ENCODE peak calls at places on chromosome 4, in six cellular contexts. One of them, this sample, is unnamed. For H3K4me1, the result is how much of the 10 kb centered on the place peaks cover.

GRCh38 chr4:90113881-90114457 is 13.2 kb upstream of the CCSER1 start:
- DNase-seq in uterus: no peak
- DNase-seq in tibial artery: no peak
- DNase-seq in endodermal cell: no peak
- DNase-seq in body of pancreas: no peak
- DNase-seq in adipocyte: no peak
- DNase-seq in this sample: no peak

GRCh38 chr4:26713563-26714145 is 129.8 kb downstream of the TBC1D19 start:
- DNase-seq in uterus: no peak
- DNase-seq in adipocyte: no peak
- DNase-seq in body of pancreas: no peak
- DNase-seq in tibial artery: no peak
- DNase-seq in endodermal cell: no peak
- DNase-seq in this sample: no peak

GRCh38 chr4:89316187-89316586 is 8.6 kb upstream of the GPRIN3 start:
- DNase-seq in endodermal cell: no peak
- DNase-seq in body of pancreas: no peak
- DNase-seq in tibial artery: no peak
- DNase-seq in adipocyte: peak
- DNase-seq in uterus: no peak
- DNase-seq in this sample: no peak

GRCh38 chr4:25725870-25726269 is 70.2 kb downstream of the SLC34A2 start:
- DNase-seq in endodermal cell: no peak
- DNase-seq in adipocyte: no peak
- DNase-seq in tibial artery: no peak
- DNase-seq in body of pancreas: no peak
- DNase-seq in uterus: no peak
- DNase-seq in this sample: no peak

GRCh38 chr4:87046111-87046510 is 111.3 kb downstream of the AFF1 start:
- DNase-seq in adipocyte: peak
- DNase-seq in uterus: no peak
- DNase-seq in tibial artery: no peak
- DNase-seq in endodermal cell: no peak
- DNase-seq in body of pancreas: no peak
- DNase-seq in this sample: no peak

GRCh38 chr4:173958445-173958844 is 325.0 kb downstream of the FBXO8 start:
- DNase-seq in tibial artery: no peak
- DNase-seq in body of pancreas: no peak
- DNase-seq in adipocyte: peak
- DNase-seq in uterus: no peak
- DNase-seq in endodermal cell: no peak
- DNase-seq in this sample: no peak

GRCh38 chr4:139900964-139901376 is 235.4 kb downstream of the MGST2 start:
- DNase-seq in body of pancreas: no peak
- DNase-seq in tibial artery: no peak
- DNase-seq in uterus: no peak
- DNase-seq in adipocyte: no peak
- DNase-seq in endodermal cell: no peak
- DNase-seq in this sample: no peak

GRCh38 chr4:159016527-159017137 is 86.2 kb upstream of the RAPGEF2 start:
- DNase-seq in body of pancreas: no peak
- DNase-seq in tibial artery: no peak
- DNase-seq in endodermal cell: peak
- DNase-seq in uterus: peak
- DNase-seq in adipocyte: no peak
- DNase-seq in this sample: peak

GRCh38 chr4:89797117-89797516 is 39.8 kb downstream of the SNCA start:
- DNase-seq in endodermal cell: no peak
- DNase-seq in uterus: no peak
- DNase-seq in body of pancreas: no peak
- DNase-seq in tibial artery: no peak
- DNase-seq in adipocyte: no peak
- DNase-seq in this sample: no peak

GRCh38 chr4:78928835-78929234 is 10.4 kb downstream of the PAQR3 start:
- DNase-seq in tibial artery: no peak
- DNase-seq in uterus: no peak
- DNase-seq in adipocyte: no peak
- DNase-seq in body of pancreas: no peak
- DNase-seq in endodermal cell: no peak
- DNase-seq in this sample: no peak

GRCh38 chr4:132297346-132297745 is 851.7 kb upstream of the PCDH10 start:
- DNase-seq in endodermal cell: no peak
- DNase-seq in tibial artery: no peak
- DNase-seq in body of pancreas: no peak
- DNase-seq in adipocyte: peak
- DNase-seq in uterus: no peak
- DNase-seq in this sample: no peak

GRCh38 chr4:157994863-157995262 is 178.0 kb downstream of the GASK1B start:
- DNase-seq in body of pancreas: peak
- DNase-seq in tibial artery: no peak
- DNase-seq in adipocyte: no peak
- DNase-seq in uterus: no peak
- DNase-seq in endodermal cell: no peak
- DNase-seq in this sample: no peak

GRCh38 chr4:40811886-40812857 is 62.4 kb downstream of the NSUN7 start:
- DNase-seq in endodermal cell: no peak
- DNase-seq in body of pancreas: peak
- DNase-seq in adipocyte: peak
- DNase-seq in uterus: no peak
- DNase-seq in tibial artery: no peak
- DNase-seq in this sample: no peak

GRCh38 chr4:184430163-184430562 is 44.2 kb downstream of the IRF2 start:
- DNase-seq in endodermal cell: no peak
- DNase-seq in adipocyte: no peak
- DNase-seq in tibial artery: no peak
- DNase-seq in body of pancreas: no peak
- DNase-seq in uterus: no peak
- DNase-seq in this sample: no peak

GRCh38 chr4:19694829-19695228 is 556.9 kb upstream of the SLIT2 start:
- DNase-seq in adipocyte: no peak
- DNase-seq in endodermal cell: no peak
- DNase-seq in body of pancreas: no peak
- DNase-seq in uterus: peak
- DNase-seq in tibial artery: no peak
- DNase-seq in this sample: no peak

GRCh38 chr4:63122955-63123354 is 1286.3 kb downstream of the TECRL start:
- DNase-seq in adipocyte: no peak
- DNase-seq in body of pancreas: no peak
- DNase-seq in endodermal cell: no peak
- DNase-seq in uterus: no peak
- DNase-seq in tibial artery: no peak
- DNase-seq in this sample: no peak

DNA sequence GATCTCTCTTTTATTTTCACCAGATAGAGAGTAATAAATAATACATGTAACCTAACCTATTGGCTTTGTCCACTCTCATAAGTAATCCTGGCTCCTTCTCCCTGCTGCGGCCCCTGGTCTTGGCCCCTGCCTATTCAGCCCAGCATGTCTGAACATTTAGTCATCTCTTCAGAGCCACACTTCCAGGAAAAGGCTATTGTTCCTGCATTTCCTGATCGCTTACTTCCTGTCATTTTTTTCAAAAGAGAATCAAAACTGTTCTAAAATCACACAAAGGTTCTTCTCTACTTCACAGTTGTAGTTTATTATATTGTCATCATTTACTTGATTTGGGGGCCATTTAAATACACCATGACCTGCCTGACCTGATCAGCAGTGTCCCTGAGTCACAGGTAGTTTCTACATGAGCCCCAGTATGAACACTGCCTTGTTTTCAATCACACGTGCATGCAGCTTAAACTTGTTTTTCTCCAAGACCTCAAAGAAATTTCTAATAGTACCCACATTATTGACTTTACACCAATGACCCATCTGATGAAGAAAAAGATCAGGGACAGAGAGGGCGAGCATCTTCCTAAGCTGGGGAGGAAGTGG is 47.4 kb upstream of the KDR start:
- DNase-seq in body of pancreas: no peak
- DNase-seq in tibial artery: no peak
- DNase-seq in adipocyte: no peak
- DNase-seq in endodermal cell: no peak
- DNase-seq in uterus: no peak
- DNase-seq in this sample: no peak
- H3K4me1 ChIP-seq in body of pancreas: under half
- H3K4me1 ChIP-seq in tibial artery: under half
- H3K4me1 ChIP-seq in adipocyte: under half
- H3K4me1 ChIP-seq in endodermal cell: under half
- H3K4me1 ChIP-seq in uterus: under half
- H3K4me1 ChIP-seq in this sample: under half

GRCh38 chr4:128835498-128836222 is 26.2 kb downstream of the JADE1 start:
- DNase-seq in body of pancreas: peak
- DNase-seq in uterus: peak
- DNase-seq in endodermal cell: peak
- DNase-seq in tibial artery: peak
- DNase-seq in adipocyte: no peak
- DNase-seq in this sample: peak

GRCh38 chr4:128832253-128832641 is 22.7 kb downstream of the JADE1 start:
- DNase-seq in tibial artery: no peak
- DNase-seq in adipocyte: no peak
- DNase-seq in endodermal cell: peak
- DNase-seq in uterus: no peak
- DNase-seq in body of pancreas: no peak
- DNase-seq in this sample: no peak

GRCh38 chr4:128827280-128827679 is 17.8 kb downstream of the JADE1 start:
- DNase-seq in adipocyte: peak
- DNase-seq in tibial artery: no peak
- DNase-seq in uterus: no peak
- DNase-seq in endodermal cell: peak
- DNase-seq in body of pancreas: no peak
- DNase-seq in this sample: no peak

GRCh38 chr4:128831526-128832252 is 22.2 kb downstream of the JADE1 start:
- DNase-seq in body of pancreas: peak
- DNase-seq in endodermal cell: peak
- DNase-seq in uterus: no peak
- DNase-seq in adipocyte: no peak
- DNase-seq in tibial artery: no peak
- DNase-seq in this sample: no peak

GRCh38 chr4:128830906-128831525 is 21.5 kb downstream of the JADE1 start:
- DNase-seq in tibial artery: no peak
- DNase-seq in adipocyte: peak
- DNase-seq in endodermal cell: peak
- DNase-seq in body of pancreas: no peak
- DNase-seq in uterus: no peak
- DNase-seq in this sample: no peak
- H3K4me1 ChIP-seq in tibial artery: under half
- H3K4me1 ChIP-seq in adipocyte: half or more
- H3K4me1 ChIP-seq in endodermal cell: under half
- H3K4me1 ChIP-seq in body of pancreas: half or more
- H3K4me1 ChIP-seq in uterus: under half
- H3K4me1 ChIP-seq in this sample: half or more

DNA sequence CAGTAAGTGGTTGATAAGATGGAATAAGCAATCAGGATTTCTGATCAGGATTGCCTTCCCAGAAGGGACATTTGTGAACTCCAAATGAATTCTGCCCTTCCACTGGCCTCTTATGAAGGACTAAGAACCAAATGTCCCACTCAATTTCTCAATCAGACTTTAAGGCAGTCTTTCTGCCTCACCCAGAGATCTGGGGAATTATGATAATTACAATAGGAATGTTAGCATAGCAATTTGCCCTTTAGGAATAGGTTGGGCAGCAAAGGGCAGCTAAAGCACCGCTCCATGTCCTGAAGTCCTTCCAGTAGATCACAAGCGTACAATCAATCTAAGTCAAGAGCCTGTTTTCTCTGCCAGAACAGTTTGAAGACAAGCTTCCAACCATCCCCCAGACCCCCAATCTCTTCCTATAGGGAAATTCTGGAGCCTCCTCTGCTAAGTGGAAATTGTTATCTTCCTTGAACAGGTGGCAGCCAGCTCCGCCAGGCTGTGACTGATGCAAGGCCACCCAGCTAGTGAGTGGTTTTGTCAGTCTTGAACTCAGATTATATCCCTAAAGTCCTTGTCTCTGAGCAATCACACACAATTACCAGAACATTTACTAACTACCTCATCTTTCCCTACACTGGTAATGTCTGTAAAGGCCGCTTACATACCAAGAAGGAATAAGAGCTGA is 18.6 kb downstream of the NKX3-2 start:
- DNase-seq in tibial artery: no peak
- DNase-seq in uterus: no peak
- DNase-seq in endodermal cell: no peak
- DNase-seq in adipocyte: no peak
- DNase-seq in body of pancreas: no peak
- DNase-seq in this sample: no peak
- H3K4me1 ChIP-seq in tibial artery: under half
- H3K4me1 ChIP-seq in uterus: under half
- H3K4me1 ChIP-seq in endodermal cell: under half
- H3K4me1 ChIP-seq in adipocyte: under half
- H3K4me1 ChIP-seq in body of pancreas: under half
- H3K4me1 ChIP-seq in this sample: under half

GRCh38 chr4:3479358-3480101 is 16.4 kb downstream of the DOK7 start:
- DNase-seq in adipocyte: no peak
- DNase-seq in tibial artery: no peak
- DNase-seq in body of pancreas: no peak
- DNase-seq in uterus: no peak
- DNase-seq in endodermal cell: no peak
- DNase-seq in this sample: no peak
- H3K4me1 ChIP-seq in adipocyte: under half
- H3K4me1 ChIP-seq in tibial artery: under half
- H3K4me1 ChIP-seq in body of pancreas: under half
- H3K4me1 ChIP-seq in uterus: under half
- H3K4me1 ChIP-seq in endodermal cell: under half
- H3K4me1 ChIP-seq in this sample: under half

DNA sequence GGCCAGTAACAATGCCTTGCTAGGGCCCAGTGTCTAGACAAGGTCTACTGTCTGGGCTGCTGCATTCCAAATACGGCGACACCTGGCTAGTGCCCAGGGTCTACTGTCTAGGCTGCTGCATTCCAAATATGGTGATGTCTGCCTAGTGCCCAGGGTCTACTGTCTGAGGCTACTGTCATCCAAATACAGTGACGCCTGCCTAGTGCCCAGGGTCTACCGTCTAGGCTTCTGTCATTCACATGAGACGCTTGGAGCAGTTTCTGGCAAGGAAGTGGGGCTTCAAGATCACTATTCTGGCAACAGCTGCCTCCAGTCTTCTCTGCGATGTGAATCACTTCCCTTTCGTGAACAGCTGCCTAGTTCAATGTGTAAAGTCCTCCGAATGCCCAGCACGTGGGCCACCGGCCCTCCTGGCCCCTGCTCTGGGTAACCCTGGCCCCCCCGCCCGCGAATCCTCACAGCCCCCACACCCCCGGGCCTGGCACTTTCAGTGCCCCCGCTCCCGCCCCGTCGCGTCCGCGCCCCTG is 12.7 kb downstream of the ACOX3 start:
- DNase-seq in body of pancreas: peak
- DNase-seq in endodermal cell: no peak
- DNase-seq in adipocyte: peak
- DNase-seq in uterus: no peak
- DNase-seq in tibial artery: peak
- DNase-seq in this sample: peak
- H3K4me1 ChIP-seq in body of pancreas: under half
- H3K4me1 ChIP-seq in endodermal cell: under half
- H3K4me1 ChIP-seq in adipocyte: under half
- H3K4me1 ChIP-seq in uterus: under half
- H3K4me1 ChIP-seq in tibial artery: under half
- H3K4me1 ChIP-seq in this sample: under half